ENCODE peak calls at places on chromosome 13, in seven cellular contexts. One of them, this sample, is unnamed.

GRCh38 chr13:75372923-75373841 is 108.8 kb downstream of the TBC1D4 start:
- DNase-seq in stimulated activated CD8-positive, alpha-beta memory T cell treated with anti-CD3 and anti-CD28 coated beads, Interleukin-4, amount 100 ng/mL, for 1 hour: no peak
- DNase-seq in activated T-helper 1 cell treated with anti-CD3 and anti-CD28 coated beads, Interleukin-2, amount 50 U/mL, for 16 hours: no peak
- DNase-seq in NCI-H1105: no peak
- DNase-seq in amniotic epithelial cell: peak; percentile 56
- DNase-seq in cerebellar cortex: no peak
- DNase-seq in RKO: no peak
- DNase-seq in this sample: no peak

GRCh38 chr13:110136660-110137585 is 170.0 kb downstream of the COL4A1 start:
- DNase-seq in stimulated activated CD8-positive, alpha-beta memory T cell treated with anti-CD3 and anti-CD28 coated beads, Interleukin-4, amount 100 ng/mL, for 1 hour: no peak
- DNase-seq in activated T-helper 1 cell treated with anti-CD3 and anti-CD28 coated beads, Interleukin-2, amount 50 U/mL, for 16 hours: no peak
- DNase-seq in NCI-H1105: no peak
- DNase-seq in amniotic epithelial cell: no peak
- DNase-seq in cerebellar cortex: no peak
- DNase-seq in RKO: no peak
- DNase-seq in this sample: no peak

GRCh38 chr13:75826391-75826790 is 190.3 kb downstream of the LMO7 start:
- DNase-seq in stimulated activated CD8-positive, alpha-beta memory T cell treated with anti-CD3 and anti-CD28 coated beads, Interleukin-4, amount 100 ng/mL, for 1 hour: no peak
- DNase-seq in activated T-helper 1 cell treated with anti-CD3 and anti-CD28 coated beads, Interleukin-2, amount 50 U/mL, for 16 hours: no peak
- DNase-seq in NCI-H1105: no peak
- DNase-seq in amniotic epithelial cell: no peak
- DNase-seq in cerebellar cortex: no peak
- DNase-seq in RKO: no peak
- DNase-seq in this sample: no peak

GRCh38 chr13:80436571-80437169 is 95.7 kb upstream of the SPRY2 start:
- DNase-seq in stimulated activated CD8-positive, alpha-beta memory T cell treated with anti-CD3 and anti-CD28 coated beads, Interleukin-4, amount 100 ng/mL, for 1 hour: no peak
- DNase-seq in activated T-helper 1 cell treated with anti-CD3 and anti-CD28 coated beads, Interleukin-2, amount 50 U/mL, for 16 hours: no peak
- DNase-seq in NCI-H1105: no peak
- DNase-seq in amniotic epithelial cell: no peak
- DNase-seq in cerebellar cortex: no peak
- DNase-seq in RKO: no peak
- DNase-seq in this sample: no peak

GRCh38 chr13:42320375-42320787 is 48.4 kb downstream of the AKAP11 start:
- DNase-seq in stimulated activated CD8-positive, alpha-beta memory T cell treated with anti-CD3 and anti-CD28 coated beads, Interleukin-4, amount 100 ng/mL, for 1 hour: no peak
- DNase-seq in activated T-helper 1 cell treated with anti-CD3 and anti-CD28 coated beads, Interleukin-2, amount 50 U/mL, for 16 hours: no peak
- DNase-seq in NCI-H1105: no peak
- DNase-seq in amniotic epithelial cell: no peak
- DNase-seq in cerebellar cortex: no peak
- DNase-seq in RKO: no peak
- DNase-seq in this sample: no peak

GRCh38 chr13:77457989-77458388 is 77.5 kb upstream of the SCEL start:
- DNase-seq in stimulated activated CD8-positive, alpha-beta memory T cell treated with anti-CD3 and anti-CD28 coated beads, Interleukin-4, amount 100 ng/mL, for 1 hour: no peak
- DNase-seq in activated T-helper 1 cell treated with anti-CD3 and anti-CD28 coated beads, Interleukin-2, amount 50 U/mL, for 16 hours: no peak
- DNase-seq in NCI-H1105: no peak
- DNase-seq in amniotic epithelial cell: no peak
- DNase-seq in cerebellar cortex: no peak
- DNase-seq in RKO: no peak
- DNase-seq in this sample: no peak

GRCh38 chr13:105118577-105118976 is 1416.9 kb downstream of the EFNB2 start:
- DNase-seq in stimulated activated CD8-positive, alpha-beta memory T cell treated with anti-CD3 and anti-CD28 coated beads, Interleukin-4, amount 100 ng/mL, for 1 hour: no peak
- DNase-seq in activated T-helper 1 cell treated with anti-CD3 and anti-CD28 coated beads, Interleukin-2, amount 50 U/mL, for 16 hours: no peak
- DNase-seq in NCI-H1105: no peak
- DNase-seq in amniotic epithelial cell: no peak
- DNase-seq in cerebellar cortex: no peak
- DNase-seq in RKO: no peak
- DNase-seq in this sample: no peak

GRCh38 chr13:76667551-76667950 is 218.7 kb downstream of the KCTD12 start:
- DNase-seq in stimulated activated CD8-positive, alpha-beta memory T cell treated with anti-CD3 and anti-CD28 coated beads, Interleukin-4, amount 100 ng/mL, for 1 hour: no peak
- DNase-seq in activated T-helper 1 cell treated with anti-CD3 and anti-CD28 coated beads, Interleukin-2, amount 50 U/mL, for 16 hours: no peak
- DNase-seq in NCI-H1105: no peak
- DNase-seq in amniotic epithelial cell: peak; percentile 75
- DNase-seq in cerebellar cortex: peak; percentile 17
- DNase-seq in RKO: peak; percentile 30
- DNase-seq in this sample: no peak

GRCh38 chr13:98253526-98253925 is 76.5 kb upstream of the RNF113B start:
- DNase-seq in stimulated activated CD8-positive, alpha-beta memory T cell treated with anti-CD3 and anti-CD28 coated beads, Interleukin-4, amount 100 ng/mL, for 1 hour: no peak
- DNase-seq in activated T-helper 1 cell treated with anti-CD3 and anti-CD28 coated beads, Interleukin-2, amount 50 U/mL, for 16 hours: no peak
- DNase-seq in NCI-H1105: no peak
- DNase-seq in amniotic epithelial cell: peak; percentile 37
- DNase-seq in cerebellar cortex: no peak
- DNase-seq in RKO: no peak
- DNase-seq in this sample: peak; percentile 38

GRCh38 chr13:51785592-51786424 is 18.2 kb downstream of the DHRS12 start:
- DNase-seq in stimulated activated CD8-positive, alpha-beta memory T cell treated with anti-CD3 and anti-CD28 coated beads, Interleukin-4, amount 100 ng/mL, for 1 hour: no peak
- DNase-seq in activated T-helper 1 cell treated with anti-CD3 and anti-CD28 coated beads, Interleukin-2, amount 50 U/mL, for 16 hours: no peak
- DNase-seq in NCI-H1105: peak; percentile 83
- DNase-seq in amniotic epithelial cell: peak; percentile 48
- DNase-seq in cerebellar cortex: peak; percentile 87
- DNase-seq in RKO: no peak
- DNase-seq in this sample: peak; percentile 38

GRCh38 chr13:19169496-19169895 is 12.1 kb downstream of the TUBA3C start:
- DNase-seq in stimulated activated CD8-positive, alpha-beta memory T cell treated with anti-CD3 and anti-CD28 coated beads, Interleukin-4, amount 100 ng/mL, for 1 hour: no peak
- DNase-seq in activated T-helper 1 cell treated with anti-CD3 and anti-CD28 coated beads, Interleukin-2, amount 50 U/mL, for 16 hours: no peak
- DNase-seq in NCI-H1105: no peak
- DNase-seq in amniotic epithelial cell: no peak
- DNase-seq in cerebellar cortex: no peak
- DNase-seq in RKO: no peak
- DNase-seq in this sample: no peak

GRCh38 chr13:80906860-80907259 is 565.9 kb upstream of the SPRY2 start:
- DNase-seq in stimulated activated CD8-positive, alpha-beta memory T cell treated with anti-CD3 and anti-CD28 coated beads, Interleukin-4, amount 100 ng/mL, for 1 hour: no peak
- DNase-seq in activated T-helper 1 cell treated with anti-CD3 and anti-CD28 coated beads, Interleukin-2, amount 50 U/mL, for 16 hours: no peak
- DNase-seq in NCI-H1105: no peak
- DNase-seq in amniotic epithelial cell: no peak
- DNase-seq in cerebellar cortex: no peak
- DNase-seq in RKO: no peak
- DNase-seq in this sample: no peak

GRCh38 chr13:98839826-98840769 is 87.6 kb upstream of the SLC15A1 start:
- DNase-seq in stimulated activated CD8-positive, alpha-beta memory T cell treated with anti-CD3 and anti-CD28 coated beads, Interleukin-4, amount 100 ng/mL, for 1 hour: no peak
- DNase-seq in activated T-helper 1 cell treated with anti-CD3 and anti-CD28 coated beads, Interleukin-2, amount 50 U/mL, for 16 hours: no peak
- DNase-seq in NCI-H1105: peak; percentile 5
- DNase-seq in amniotic epithelial cell: no peak
- DNase-seq in cerebellar cortex: peak; percentile 80
- DNase-seq in RKO: peak; percentile 83
- DNase-seq in this sample: no peak

GRCh38 chr13:79451500-79451962 is 29.4 kb upstream of the NDFIP2 start:
- DNase-seq in stimulated activated CD8-positive, alpha-beta memory T cell treated with anti-CD3 and anti-CD28 coated beads, Interleukin-4, amount 100 ng/mL, for 1 hour: peak; percentile 71
- DNase-seq in activated T-helper 1 cell treated with anti-CD3 and anti-CD28 coated beads, Interleukin-2, amount 50 U/mL, for 16 hours: peak; percentile 82
- DNase-seq in NCI-H1105: no peak
- DNase-seq in amniotic epithelial cell: peak; percentile 96
- DNase-seq in cerebellar cortex: no peak
- DNase-seq in RKO: peak; percentile 68
- DNase-seq in this sample: peak; percentile 83

GRCh38 chr13:87684850-87685735 is 13.9 kb downstream of the SLITRK5 start:
- DNase-seq in stimulated activated CD8-positive, alpha-beta memory T cell treated with anti-CD3 and anti-CD28 coated beads, Interleukin-4, amount 100 ng/mL, for 1 hour: no peak
- DNase-seq in activated T-helper 1 cell treated with anti-CD3 and anti-CD28 coated beads, Interleukin-2, amount 50 U/mL, for 16 hours: no peak
- DNase-seq in NCI-H1105: no peak
- DNase-seq in amniotic epithelial cell: peak; percentile 18
- DNase-seq in cerebellar cortex: no peak
- DNase-seq in RKO: no peak
- DNase-seq in this sample: no peak

GRCh38 chr13:73222627-73223026 is 163.8 kb downstream of the KLF5 start:
- DNase-seq in stimulated activated CD8-positive, alpha-beta memory T cell treated with anti-CD3 and anti-CD28 coated beads, Interleukin-4, amount 100 ng/mL, for 1 hour: no peak
- DNase-seq in activated T-helper 1 cell treated with anti-CD3 and anti-CD28 coated beads, Interleukin-2, amount 50 U/mL, for 16 hours: no peak
- DNase-seq in NCI-H1105: no peak
- DNase-seq in amniotic epithelial cell: no peak
- DNase-seq in cerebellar cortex: no peak
- DNase-seq in RKO: no peak
- DNase-seq in this sample: no peak

GRCh38 chr13:31518666-31519065 is 220.7 kb upstream of the RXFP2 start:
- DNase-seq in stimulated activated CD8-positive, alpha-beta memory T cell treated with anti-CD3 and anti-CD28 coated beads, Interleukin-4, amount 100 ng/mL, for 1 hour: no peak
- DNase-seq in activated T-helper 1 cell treated with anti-CD3 and anti-CD28 coated beads, Interleukin-2, amount 50 U/mL, for 16 hours: no peak
- DNase-seq in NCI-H1105: no peak
- DNase-seq in amniotic epithelial cell: no peak
- DNase-seq in cerebellar cortex: no peak
- DNase-seq in RKO: no peak
- DNase-seq in this sample: no peak

GRCh38 chr13:33383724-33384577 is 98.4 kb upstream of the STARD13 start:
- DNase-seq in stimulated activated CD8-positive, alpha-beta memory T cell treated with anti-CD3 and anti-CD28 coated beads, Interleukin-4, amount 100 ng/mL, for 1 hour: no peak
- DNase-seq in activated T-helper 1 cell treated with anti-CD3 and anti-CD28 coated beads, Interleukin-2, amount 50 U/mL, for 16 hours: no peak
- DNase-seq in NCI-H1105: no peak
- DNase-seq in amniotic epithelial cell: no peak
- DNase-seq in cerebellar cortex: no peak
- DNase-seq in RKO: no peak
- DNase-seq in this sample: no peak

GRCh38 chr13:107211073-107211472 is 643.1 kb upstream of the ARGLU1 start:
- DNase-seq in stimulated activated CD8-positive, alpha-beta memory T cell treated with anti-CD3 and anti-CD28 coated beads, Interleukin-4, amount 100 ng/mL, for 1 hour: no peak
- DNase-seq in activated T-helper 1 cell treated with anti-CD3 and anti-CD28 coated beads, Interleukin-2, amount 50 U/mL, for 16 hours: no peak
- DNase-seq in NCI-H1105: peak; percentile 97
- DNase-seq in amniotic epithelial cell: peak; percentile 96
- DNase-seq in cerebellar cortex: peak; percentile 89
- DNase-seq in RKO: peak; percentile 80
- DNase-seq in this sample: peak; percentile 23

GRCh38 chr13:79108914-79109643 is 297.0 kb downstream of the RBM26 start:
- DNase-seq in stimulated activated CD8-positive, alpha-beta memory T cell treated with anti-CD3 and anti-CD28 coated beads, Interleukin-4, amount 100 ng/mL, for 1 hour: no peak
- DNase-seq in activated T-helper 1 cell treated with anti-CD3 and anti-CD28 coated beads, Interleukin-2, amount 50 U/mL, for 16 hours: no peak
- DNase-seq in NCI-H1105: peak; percentile 26
- DNase-seq in amniotic epithelial cell: no peak
- DNase-seq in cerebellar cortex: no peak
- DNase-seq in RKO: no peak
- DNase-seq in this sample: no peak

GRCh38 chr13:42804244-42804868 is 23.0 kb downstream of the FAM216B start:
- DNase-seq in stimulated activated CD8-positive, alpha-beta memory T cell treated with anti-CD3 and anti-CD28 coated beads, Interleukin-4, amount 100 ng/mL, for 1 hour: no peak
- DNase-seq in activated T-helper 1 cell treated with anti-CD3 and anti-CD28 coated beads, Interleukin-2, amount 50 U/mL, for 16 hours: no peak
- DNase-seq in NCI-H1105: no peak
- DNase-seq in amniotic epithelial cell: no peak
- DNase-seq in cerebellar cortex: no peak
- DNase-seq in RKO: no peak
- DNase-seq in this sample: no peak

GRCh38 chr13:49615844-49616687 is 12.2 kb upstream of the ARL11 start:
- DNase-seq in stimulated activated CD8-positive, alpha-beta memory T cell treated with anti-CD3 and anti-CD28 coated beads, Interleukin-4, amount 100 ng/mL, for 1 hour: no peak
- DNase-seq in activated T-helper 1 cell treated with anti-CD3 and anti-CD28 coated beads, Interleukin-2, amount 50 U/mL, for 16 hours: no peak
- DNase-seq in NCI-H1105: no peak
- DNase-seq in amniotic epithelial cell: no peak
- DNase-seq in cerebellar cortex: no peak
- DNase-seq in RKO: no peak
- DNase-seq in this sample: no peak

GRCh38 chr13:98206946-98207345 is 29.9 kb upstream of the RNF113B start:
- DNase-seq in stimulated activated CD8-positive, alpha-beta memory T cell treated with anti-CD3 and anti-CD28 coated beads, Interleukin-4, amount 100 ng/mL, for 1 hour: no peak
- DNase-seq in activated T-helper 1 cell treated with anti-CD3 and anti-CD28 coated beads, Interleukin-2, amount 50 U/mL, for 16 hours: no peak
- DNase-seq in NCI-H1105: no peak
- DNase-seq in amniotic epithelial cell: peak; percentile 99
- DNase-seq in cerebellar cortex: no peak
- DNase-seq in RKO: no peak
- DNase-seq in this sample: peak; percentile 99

GRCh38 chr13:42497798-42498197 is 76.2 kb upstream of the TNFSF11 start:
- DNase-seq in stimulated activated CD8-positive, alpha-beta memory T cell treated with anti-CD3 and anti-CD28 coated beads, Interleukin-4, amount 100 ng/mL, for 1 hour: no peak
- DNase-seq in activated T-helper 1 cell treated with anti-CD3 and anti-CD28 coated beads, Interleukin-2, amount 50 U/mL, for 16 hours: no peak
- DNase-seq in NCI-H1105: no peak
- DNase-seq in amniotic epithelial cell: peak; percentile 87
- DNase-seq in cerebellar cortex: no peak
- DNase-seq in RKO: peak; percentile 64
- DNase-seq in this sample: no peak

GRCh38 chr13:41418027-41418426 is 39.3 kb upstream of the RGCC start:
- DNase-seq in stimulated activated CD8-positive, alpha-beta memory T cell treated with anti-CD3 and anti-CD28 coated beads, Interleukin-4, amount 100 ng/mL, for 1 hour: no peak
- DNase-seq in activated T-helper 1 cell treated with anti-CD3 and anti-CD28 coated beads, Interleukin-2, amount 50 U/mL, for 16 hours: no peak
- DNase-seq in NCI-H1105: no peak
- DNase-seq in amniotic epithelial cell: peak; percentile 68
- DNase-seq in cerebellar cortex: no peak
- DNase-seq in RKO: no peak
- DNase-seq in this sample: peak; percentile 83

GRCh38 chr13:97946951-97947588 is 6.4 kb upstream of the IPO5 start:
- DNase-seq in stimulated activated CD8-positive, alpha-beta memory T cell treated with anti-CD3 and anti-CD28 coated beads, Interleukin-4, amount 100 ng/mL, for 1 hour: no peak
- DNase-seq in activated T-helper 1 cell treated with anti-CD3 and anti-CD28 coated beads, Interleukin-2, amount 50 U/mL, for 16 hours: no peak
- DNase-seq in NCI-H1105: no peak
- DNase-seq in amniotic epithelial cell: peak; percentile 93
- DNase-seq in cerebellar cortex: no peak
- DNase-seq in RKO: peak; percentile 12
- DNase-seq in this sample: peak; percentile 51

GRCh38 chr13:28718186-28718537 is 608 bp downstream of the SLC46A3 start:
- DNase-seq in stimulated activated CD8-positive, alpha-beta memory T cell treated with anti-CD3 and anti-CD28 coated beads, Interleukin-4, amount 100 ng/mL, for 1 hour: no peak
- DNase-seq in activated T-helper 1 cell treated with anti-CD3 and anti-CD28 coated beads, Interleukin-2, amount 50 U/mL, for 16 hours: no peak
- DNase-seq in NCI-H1105: no peak
- DNase-seq in amniotic epithelial cell: peak; percentile 39
- DNase-seq in cerebellar cortex: peak; percentile 65
- DNase-seq in RKO: peak; percentile 6
- DNase-seq in this sample: no peak